ENCODE peak calls at places on chromosomes 12 and 14, in seven cellular contexts. One of them, this sample, is unnamed.

GRCh38 chr12:6507102-6507998 is 13.4 kb downstream of the NCAPD2 start:
- DNase-seq in AG04450: no peak
- DNase-seq in SW 1271: no peak
- DNase-seq in caudate nucleus: no peak
- DNase-seq in T follicular helper cell: no peak
- DNase-seq in astrocyte of the spinal cord: peak
- DNase-seq in mucosa of descending colon: no peak
- DNase-seq in this sample: no peak

GRCh38 chr14:63787995-63788946 is 60.4 kb upstream of the SGPP1 start:
- DNase-seq in AG04450: no peak
- DNase-seq in SW 1271: no peak
- DNase-seq in caudate nucleus: no peak
- DNase-seq in T follicular helper cell: no peak
- DNase-seq in astrocyte of the spinal cord: no peak
- DNase-seq in mucosa of descending colon: no peak
- DNase-seq in this sample: no peak

GRCh38 chr12:93946542-93947150 is 201.7 kb upstream of the PLXNC1 start:
- DNase-seq in AG04450: no peak
- DNase-seq in SW 1271: no peak
- DNase-seq in caudate nucleus: no peak
- DNase-seq in T follicular helper cell: no peak
- DNase-seq in astrocyte of the spinal cord: peak
- DNase-seq in mucosa of descending colon: no peak
- DNase-seq in this sample: no peak

GRCh38 chr12:27083861-27084271 is 1.5 kb upstream of the C12orf71 start:
- DNase-seq in AG04450: peak
- DNase-seq in SW 1271: no peak
- DNase-seq in caudate nucleus: no peak
- DNase-seq in T follicular helper cell: no peak
- DNase-seq in astrocyte of the spinal cord: peak
- DNase-seq in mucosa of descending colon: no peak
- DNase-seq in this sample: no peak

GRCh38 chr14:50675597-50675996 is 7.5 kb upstream of the SAV1 start:
- DNase-seq in AG04450: no peak
- DNase-seq in SW 1271: peak
- DNase-seq in caudate nucleus: no peak
- DNase-seq in T follicular helper cell: no peak
- DNase-seq in astrocyte of the spinal cord: no peak
- DNase-seq in mucosa of descending colon: no peak
- DNase-seq in this sample: no peak

GRCh38 chr14:91388551-91388975 is 29.1 kb downstream of the CCDC88C start:
- DNase-seq in AG04450: no peak
- DNase-seq in SW 1271: no peak
- DNase-seq in caudate nucleus: no peak
- DNase-seq in T follicular helper cell: no peak
- DNase-seq in astrocyte of the spinal cord: peak
- DNase-seq in mucosa of descending colon: no peak
- DNase-seq in this sample: no peak

GRCh38 chr12:6182279-6182898 is 17.8 kb upstream of the CD9 start:
- DNase-seq in AG04450: no peak
- DNase-seq in SW 1271: no peak
- DNase-seq in caudate nucleus: no peak
- DNase-seq in T follicular helper cell: no peak
- DNase-seq in astrocyte of the spinal cord: peak
- DNase-seq in mucosa of descending colon: no peak
- DNase-seq in this sample: no peak

GRCh38 chr14:69901113-69901951 is 22.1 kb downstream of the SMOC1 start:
- DNase-seq in AG04450: no peak
- DNase-seq in SW 1271: no peak
- DNase-seq in caudate nucleus: no peak
- DNase-seq in T follicular helper cell: no peak
- DNase-seq in astrocyte of the spinal cord: no peak
- DNase-seq in mucosa of descending colon: no peak
- DNase-seq in this sample: no peak

GRCh38 chr12:124125472-124125871 is 152.5 kb downstream of the ZNF664 start:
- DNase-seq in AG04450: no peak
- DNase-seq in SW 1271: no peak
- DNase-seq in caudate nucleus: no peak
- DNase-seq in T follicular helper cell: no peak
- DNase-seq in astrocyte of the spinal cord: peak
- DNase-seq in mucosa of descending colon: no peak
- DNase-seq in this sample: no peak